ENCODE peak calls at places on chromosomes 13 and 19, in ten cellular contexts. W is EL; D is stimulated activated CD4-positive, alpha-beta T cell treated with anti-CD3 and anti-CD28 coated beads, Interleukin-15, amount 100 ng/mL, for 1 hour; C is NCI-H2029 treated with DMSO at 0.1 percent for 48 hours; P is activated gamma-delta T cell treated with anti-CD3 and anti-CD28 coated beads, Interleukin-2, amount 50 U/mL, for 16 hours; J is occipital lobe; Q is mucosa of descending colon; V is T1000; M is GM03348; E is activated CD4-positive, alpha-beta T cell treated with anti-CD3 and anti-CD28 coated beads for 4 hours. H is an unnamed sample.

GRCh38 chr19:7742991-7743390 is 4.3 kb downstream of the CD209 start:
- DNase-seq in W (no peak), D (no peak), C (no peak), P (no peak), J (no peak), Q (no peak), V (no peak), M (no peak), E (no peak), H (no peak)

GRCh38 chr19:55585658-55586339 is 5.2 kb upstream of the ZNF579 start:
- DNase-seq in W (peak; percentile 70), D (peak; percentile 53), C (peak; percentile 26), P (no peak), J (peak; percentile 41), Q (peak; percentile 74), V (peak; percentile 51), M (peak; percentile 82), E (peak; percentile 32), H (peak; percentile 58)

GRCh38 chr13:110428281-110428680 is 121.2 kb downstream of the COL4A2 start:
- DNase-seq in W (no peak), D (no peak), C (no peak), P (no peak), J (no peak), Q (no peak), V (no peak), M (no peak), E (no peak), H (no peak)

GRCh38 chr13:85806553-85807175 is 7.4 kb upstream of the SLITRK6 start:
- DNase-seq in W (peak; percentile 55), D (no peak), C (no peak), P (no peak), J (no peak), Q (no peak), V (no peak), M (peak; percentile 43), E (no peak), H (peak; percentile 72)

GRCh38 chr13:20191902-20192469 is 752 bp downstream of the GJB2 start:
- DNase-seq in W (peak; percentile 14), D (no peak), C (no peak), P (no peak), J (no peak), Q (peak; percentile 64), V (no peak), M (no peak), E (no peak), H (peak; percentile 10)

GRCh38 chr19:19464339-19465098 is 50.8 kb downstream of the TSSK6 start:
- DNase-seq in W (no peak), D (no peak), C (peak; percentile 43), P (no peak), J (no peak), Q (no peak), V (no peak), M (peak; percentile 36), E (no peak), H (peak; percentile 76)

GRCh38 chr19:3964256-3965194 is 6.4 kb downstream of the DAPK3 start:
- DNase-seq in W (no peak), D (no peak), C (no peak), P (no peak), J (no peak), Q (no peak), V (no peak), M (no peak), E (no peak), H (no peak)

GRCh38 chr19:16476401-16476800 is 4.6 kb upstream of the EPS15L1 start:
- DNase-seq in W (no peak), D (no peak), C (no peak), P (no peak), J (no peak), Q (no peak), V (no peak), M (no peak), E (no peak), H (no peak)

GRCh38 chr13:48858122-48858521 is 117.6 kb upstream of the FNDC3A start:
- DNase-seq in W (no peak), D (no peak), C (no peak), P (no peak), J (no peak), Q (no peak), V (no peak), M (no peak), E (no peak), H (no peak)

GRCh38 chr13:50437252-50437651 is 406.2 kb downstream of the DLEU7 start:
- DNase-seq in W (peak; percentile 16), D (no peak), C (no peak), P (no peak), J (no peak), Q (no peak), V (no peak), M (no peak), E (no peak), H (no peak)

GRCh38 chr19:55091955-55092354 is 16.3 kb downstream of the EPS8L1 start:
- DNase-seq in W (no peak), D (no peak), C (no peak), P (no peak), J (no peak), Q (no peak), V (no peak), M (no peak), E (no peak), H (no peak)

GRCh38 chr19:3366104-3366760 is at the start of gene NFIC:
- DNase-seq in W (peak; percentile 91), D (no peak), C (no peak), P (peak; percentile 11), J (peak; percentile 64), Q (peak; percentile 76), V (peak; percentile 70), M (peak; percentile 95), E (peak; percentile 56), H (peak; percentile 85)

GRCh38 chr13:111115051-111115840 is at the start of gene ARHGEF7:
- DNase-seq in W (peak; percentile 17), D (no peak), C (no peak), P (no peak), J (no peak), Q (no peak), V (no peak), M (peak; percentile 61), E (no peak), H (no peak)

GRCh38 chr19:17275441-17276175 is 6.1 kb upstream of the ANKLE1 start:
- DNase-seq in W (no peak), D (no peak), C (no peak), P (no peak), J (no peak), Q (no peak), V (no peak), M (no peak), E (no peak), H (no peak)

GRCh38 chr13:76882431-76882830 is 3.8 kb downstream of the KCTD12 start:
- DNase-seq in W (no peak), D (no peak), C (no peak), P (no peak), J (no peak), Q (no peak), V (no peak), M (peak; percentile 67), E (no peak), H (peak; percentile 73)

GRCh38 chr13:99855516-99855915 is 116.1 kb downstream of the ZIC5 start:
- DNase-seq in W (no peak), D (no peak), C (no peak), P (no peak), J (no peak), Q (no peak), V (no peak), M (no peak), E (no peak), H (no peak)

GRCh38 chr13:43346427-43346826 is 323.0 kb downstream of the DNAJC15 start:
- DNase-seq in W (no peak), D (no peak), C (no peak), P (no peak), J (no peak), Q (no peak), V (no peak), M (no peak), E (no peak), H (no peak)

GRCh38 chr13:106291006-106291405 is 244.5 kb downstream of the EFNB2 start:
- DNase-seq in W (peak; percentile 73), D (no peak), C (no peak), P (no peak), J (no peak), Q (no peak), V (no peak), M (peak; percentile 33), E (no peak), H (no peak)

GRCh38 chr19:44512326-44513298 is 12.3 kb upstream of the ZNF180 start:
- DNase-seq in W (peak; percentile 52), D (no peak), C (peak; percentile 3), P (no peak), J (no peak), Q (peak; percentile 59), V (no peak), M (peak; percentile 62), E (no peak), H (peak; percentile 68)

GRCh38 chr13:43054803-43055802 is 31.7 kb downstream of the DNAJC15 start:
- DNase-seq in W (peak; percentile 92), D (no peak), C (no peak), P (no peak), J (no peak), Q (peak; percentile 51), V (peak; percentile 5), M (peak; percentile 53), E (peak; percentile 8), H (peak; percentile 90)

GRCh38 chr19:17966497-17967257 is at the start of gene KCNN1:
- DNase-seq in W (no peak), D (no peak), C (no peak), P (no peak), J (no peak), Q (no peak), V (no peak), M (peak; percentile 53), E (no peak), H (no peak)

H was measured in fibroblast of the aortic adventitia.